ENCODE peak calls at places on chromosome 19, in six cellular contexts. Y, J, M, V, H and I are unnamed samples. For H3K4me1, the result is how much of the 10 kb centered on the place peaks cover.

GRCh38 chr19:49552749-49553148 is 24.9 kb downstream of the RCN3 start:
- DNase-seq in J (no peak), V (no peak), Y (no peak), M (no peak), H (no peak), I (no peak)

GRCh38 chr19:55305491-55305890 is 19.6 kb downstream of the TMEM150B start:
- DNase-seq in V (peak), Y (peak), M (peak), H (peak), J (peak), I (no peak)

GRCh38 chr19:39631626-39632025 is 24.1 kb upstream of the LGALS16 start:
- DNase-seq in Y (no peak), J (no peak), M (no peak), V (no peak), H (no peak), I (no peak)

GRCh38 chr19:46524272-46524671 is 28.6 kb upstream of the PNMA8B start:
- DNase-seq in J (no peak), M (no peak), Y (no peak), H (no peak), V (no peak), I (no peak)

GRCh38 chr19:49560358-49560900 is 19.9 kb downstream of the NOSIP start:
- DNase-seq in H (no peak), V (no peak), J (no peak), Y (no peak), M (no peak), I (no peak)

GRCh38 chr19:51365211-51366049 is 758 bp downstream of the ETFB start:
- DNase-seq in Y (peak), J (peak), M (no peak), V (peak), H (peak), I (no peak)

GRCh38 chr19:50309396-50310125 is 19.6 kb downstream of the KCNC3 start:
- DNase-seq in H (no peak), Y (no peak), M (no peak), V (no peak), J (no peak), I (peak)

GRCh38 chr19:5002143-5002542 is 33.2 kb downstream of the KDM4B start:
- DNase-seq in M (no peak), Y (no peak), J (peak), H (no peak), V (no peak), I (no peak)

GRCh38 chr19:42201489-42202289 is 15.8 kb downstream of the DEDD2 start:
- DNase-seq in H (peak), J (no peak), Y (no peak), M (peak), V (no peak), I (peak)

GRCh38 chr19:18761531-18762110 is 29.5 kb downstream of the COMP start:
- DNase-seq in M (no peak), J (no peak), Y (no peak), V (no peak), H (peak), I (no peak)

GRCh38 chr19:18280247-18281081 is 958 bp downstream of the JUND start:
- DNase-seq in H (peak), M (peak), J (peak), V (peak), Y (peak), I (peak)

GRCh38 chr19:45677351-45678230 is 9.6 kb downstream of the GIPR start:
- DNase-seq in J (peak), Y (peak), V (peak), M (peak), H (peak), I (peak)

GRCh38 chr19:54464624-54465266 is 1.2 kb upstream of the LENG9 start:
- DNase-seq in H (peak), J (peak), V (peak), Y (peak), M (peak), I (peak)

GRCh38 chr19:45906221-45906620 is 3.8 kb upstream of the MYPOP start:
- DNase-seq in H (no peak), M (no peak), V (no peak), J (no peak), Y (no peak), I (no peak)

GRCh38 chr19:39448271-39448670 is 2.9 kb downstream of the SUPT5H start:
- DNase-seq in J (no peak), H (no peak), M (no peak), V (no peak), Y (no peak), I (no peak)

GRCh38 chr19:36528194-36528920 is at the start of gene ZNF260:
- DNase-seq in H (peak), Y (peak), M (peak), V (peak), J (peak), I (peak)

GRCh38 chr19:55259540-55260210 is 858 bp upstream of the PPP6R1 start:
- DNase-seq in V (no peak), H (no peak), M (no peak), J (no peak), Y (no peak), I (no peak)

GRCh38 chr19:5891938-5892771 is 11.4 kb downstream of the NDUFA11 start:
- DNase-seq in M (no peak), H (peak), J (peak), V (no peak), Y (peak), I (no peak)

GRCh38 chr19:19782783-19783182 is 38.8 kb downstream of the ZNF506 start:
- DNase-seq in Y (no peak), J (no peak), V (no peak), M (no peak), H (no peak), I (no peak)

GRCh38 chr19:50358483-50359431 is 6.7 kb downstream of the NAPSA start:
- DNase-seq in M (peak), V (peak), J (no peak), Y (peak), H (peak), I (peak)

GRCh38 chr19:36489920-36490415 is 607 bp upstream of the ZNF566 start:
- DNase-seq in H (peak), J (peak), M (peak), V (peak), Y (no peak), I (no peak)

GRCh38 chr19:18414504-18415176 is 4.6 kb upstream of the SSBP4 start:
- DNase-seq in H (no peak), J (peak), Y (no peak), V (peak), M (no peak), I (peak)

GRCh38 chr19:16584825-16585801 is 12.9 kb upstream of the SLC35E1 start:
- DNase-seq in H (no peak), J (no peak), Y (no peak), M (no peak), V (no peak), I (no peak)
- H3K4me1 ChIP-seq in H (half or more), J (under half), Y (under half), M (half or more), V (under half), I (under half)

GRCh38 chr19:10407102-10407501 is 3.8 kb upstream of the CDC37 start:
- DNase-seq in J (no peak), V (no peak), M (no peak), Y (no peak), H (no peak), I (no peak)

GRCh38 chr19:10416083-10416379 is 4.3 kb upstream of the PDE4A start:
- DNase-seq in M (no peak), J (no peak), H (no peak), Y (no peak), V (no peak), I (no peak)

GRCh38 chr19:10416380-10417257 is 3.7 kb upstream of the PDE4A start:
- DNase-seq in H (peak), J (peak), V (peak), M (peak), Y (peak), I (peak)

GRCh38 chr19:10408511-10409291 is 5.4 kb upstream of the CDC37 start:
- DNase-seq in J (no peak), H (no peak), V (no peak), M (no peak), Y (no peak), I (no peak)

GRCh38 chr19:10412257-10412977 is 7.9 kb upstream of the PDE4A start:
- DNase-seq in V (no peak), J (no peak), Y (no peak), H (no peak), M (no peak), I (no peak)
- H3K4me1 ChIP-seq in V (under half), J (under half), Y (under half), H (under half), M (half or more), I (under half)

GRCh38 chr19:8461891-8462290 is 17.1 kb downstream of the HNRNPM start:
- DNase-seq in J (no peak), Y (no peak), M (no peak), H (no peak), V (no peak), I (no peak)
- H3K4me1 ChIP-seq in J (under half), Y (under half), M (under half), H (under half), V (under half), I (under half)

GRCh38 chr19:57267294-57267693 is 13.0 kb upstream of the ZNF460 start:
- DNase-seq in Y (no peak), H (no peak), M (no peak), J (no peak), V (no peak), I (no peak)
- H3K4me1 ChIP-seq in Y (under half), H (under half), M (under half), J (under half), V (under half), I (under half)

GRCh38 chr19:13781547-13781946 is 7.3 kb downstream of the C19orf53 start:
- DNase-seq in H (peak), M (no peak), V (peak), J (no peak), Y (peak), I (peak)

GRCh38 chr19:13783565-13784500 is 9.6 kb downstream of the C19orf53 start:
- DNase-seq in M (no peak), Y (peak), V (no peak), J (no peak), H (no peak), I (no peak)

GRCh38 chr19:13788991-13789390 is 6.3 kb upstream of the ZSWIM4 start:
- DNase-seq in Y (no peak), J (no peak), H (no peak), M (no peak), V (peak), I (no peak)

GRCh38 chr19:13782537-13782936 is 8.3 kb downstream of the C19orf53 start:
- DNase-seq in M (no peak), V (no peak), H (no peak), Y (no peak), J (no peak), I (no peak)

GRCh38 chr19:13784731-13785452 is 10.4 kb upstream of the ZSWIM4 start:
- DNase-seq in J (peak), Y (peak), M (peak), V (peak), H (peak), I (peak)
- H3K4me1 ChIP-seq in J (under half), Y (under half), M (under half), V (under half), H (under half), I (under half)

GRCh38 chr19:34274284-34274826 is 20.0 kb downstream of the GARRE1 start:
- DNase-seq in M (no peak), V (no peak), H (no peak), J (no peak), Y (no peak), I (no peak)
- H3K4me1 ChIP-seq in M (under half), V (under half), H (under half), J (under half), Y (half or more), I (under half)

GRCh38 chr19:1410789-1411188 is 3.4 kb downstream of the DAZAP1 start:
- DNase-seq in M (no peak), J (no peak), Y (no peak), H (no peak), V (no peak), I (no peak)
- H3K4me1 ChIP-seq in M (half or more), J (under half), Y (under half), H (half or more), V (under half), I (under half)

DNA sequence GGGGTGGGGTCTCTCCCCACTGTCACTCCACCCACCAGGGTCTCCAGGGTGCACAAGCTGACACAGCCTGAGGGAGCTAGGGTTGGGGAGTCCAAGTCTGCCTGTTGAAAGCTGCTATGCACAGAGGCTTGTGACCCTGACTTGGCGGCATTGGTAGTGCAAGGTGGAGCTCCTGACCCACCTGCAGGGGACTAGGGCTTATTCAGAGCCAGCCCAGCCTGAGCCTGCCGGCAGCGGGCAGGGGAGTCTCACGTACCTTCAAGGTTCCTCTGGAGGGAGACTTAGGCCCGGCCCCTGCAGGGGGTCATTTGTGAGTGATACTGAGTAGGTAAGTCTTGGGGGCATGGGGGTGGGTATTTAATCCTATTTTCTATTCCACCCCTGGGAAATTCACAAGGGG is 4.7 kb downstream of the KCTD15 start:
- DNase-seq in H (no peak), V (no peak), J (no peak), Y (no peak), M (no peak), I (no peak)
- H3K4me1 ChIP-seq in H (under half), V (under half), J (half or more), Y (under half), M (under half), I (under half)

GRCh38 chr19:10192922-10193321 is 1.8 kb downstream of the DNMT1 start:
- DNase-seq in V (no peak), J (no peak), H (no peak), M (no peak), Y (no peak), I (no peak)

GRCh38 chr19:10194500-10195198 is at the start of gene DNMT1:
- DNase-seq in J (peak), Y (peak), M (peak), V (peak), H (peak), I (peak)

GRCh38 chr19:10195199-10195519 is 406 bp upstream of the DNMT1 start:
- DNase-seq in M (no peak), H (no peak), V (no peak), Y (no peak), J (no peak), I (no peak)

GRCh38 chr19:10191347-10191746 is 3.4 kb downstream of the DNMT1 start:
- DNase-seq in J (peak), V (peak), Y (peak), H (peak), M (no peak), I (peak)

DNA sequence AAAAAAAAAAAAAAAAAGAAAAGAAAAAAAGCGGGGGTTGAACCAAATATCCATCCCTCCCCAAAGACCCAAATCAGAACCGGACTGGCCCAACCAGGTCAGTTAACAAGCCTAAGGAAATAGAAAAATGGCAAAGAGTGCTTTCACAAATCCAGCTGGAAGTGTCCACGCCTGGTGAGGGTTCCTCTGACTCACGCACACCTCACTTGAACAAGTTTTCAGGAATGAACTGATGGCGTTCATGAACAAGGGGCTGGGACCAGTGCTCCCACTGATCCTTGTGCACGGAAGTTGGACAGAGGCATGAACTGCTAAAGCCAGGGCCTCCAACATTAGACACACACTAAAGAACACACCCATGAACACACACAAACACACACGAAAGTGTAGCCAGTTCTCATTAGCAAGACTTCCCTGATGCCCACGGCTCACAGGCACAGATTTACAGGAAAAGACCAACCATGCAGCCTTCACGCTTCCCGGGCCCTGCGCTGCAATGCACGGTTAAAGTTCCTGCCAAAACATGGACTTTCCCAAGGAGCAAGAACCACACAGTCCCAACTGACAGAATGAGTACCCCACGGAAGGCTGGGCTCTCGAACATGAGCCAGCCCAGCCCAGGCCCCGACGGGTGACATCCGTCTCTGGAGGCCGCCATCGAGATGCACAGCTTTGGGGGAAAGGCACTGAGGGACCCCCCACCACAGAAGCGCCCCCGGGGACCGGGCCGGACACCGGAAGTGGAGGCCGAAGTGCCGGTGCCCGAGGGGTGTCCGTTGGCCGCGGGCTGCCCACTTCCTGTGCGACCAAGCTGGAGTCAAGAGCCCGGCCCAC is 870 bp downstream of the DNMT1 start:
- DNase-seq in M (no peak), Y (peak), H (no peak), V (no peak), J (peak), I (no peak)
- H3K4me1 ChIP-seq in M (under half), Y (under half), H (under half), V (under half), J (under half), I (under half)

GRCh38 chr19:3402631-3403443 is 36.5 kb downstream of the NFIC start:
- DNase-seq in Y (no peak), M (no peak), V (no peak), J (no peak), H (no peak), I (no peak)
- H3K4me1 ChIP-seq in Y (under half), M (under half), V (under half), J (under half), H (half or more), I (under half)